ENCODE peak calls at places on chromosome 17, in nine cellular contexts. O is stomach, E is IMR-90, M is prostate gland, K is K562, W is transverse colon, Z is heart left ventricle, I is Peyer's patch, D is uterus. T is an unnamed sample.

GRCh38 chr17:28033972-28034714 is 8.3 kb upstream of the NLK start:
- DNase-seq in I (no peak), K (peak; percentile 29), W (no peak), D (no peak), O (no peak), E (peak; percentile 91), M (no peak), Z (no peak), T (no peak)

GRCh38 chr17:31427684-31428083 is 36.2 kb downstream of the RAB11FIP4 start:
- DNase-seq in D (no peak), I (no peak), E (no peak), Z (no peak), W (no peak), O (no peak), K (no peak), M (no peak), T (no peak)

GRCh38 chr17:43556292-43556691 is 10.2 kb upstream of the ETV4 start:
- DNase-seq in M (no peak), D (no peak), K (peak; percentile 80), E (peak; percentile 29), Z (no peak), W (peak; percentile 79), I (peak; percentile 66), O (peak; percentile 52), T (peak; percentile 77)

GRCh38 chr17:70345061-70345460 is 175.7 kb downstream of the KCNJ2 start:
- DNase-seq in W (no peak), D (no peak), I (no peak), O (no peak), M (no peak), Z (no peak), E (no peak), K (no peak), T (no peak)

GRCh38 chr17:44548714-44549230 is 8.5 kb upstream of the FZD2 start:
- DNase-seq in E (no peak), W (no peak), I (no peak), K (no peak), M (no peak), Z (no peak), O (no peak), D (no peak), T (no peak)

GRCh38 chr17:64470676-64471075 is 21.8 kb downstream of the MILR1 start:
- DNase-seq in I (no peak), W (no peak), E (no peak), O (no peak), M (no peak), K (no peak), D (no peak), Z (no peak), T (no peak)

GRCh38 chr17:38352245-38353083 is 820 bp downstream of the SOCS7 start:
- DNase-seq in K (peak; percentile 35), I (peak; percentile 59), E (no peak), D (peak; percentile 33), O (peak; percentile 40), Z (peak; percentile 39), W (peak; percentile 31), M (no peak), T (no peak)

GRCh38 chr17:78563189-78564145 is 13.7 kb downstream of the DNAH17 start:
- DNase-seq in K (no peak), E (no peak), Z (peak; percentile 72), M (no peak), O (peak; percentile 71), I (no peak), W (no peak), D (peak; percentile 51), T (no peak)

GRCh38 chr17:64187093-64187895 is 57.4 kb upstream of the ERN1 start:
- DNase-seq in Z (no peak), M (no peak), I (peak; percentile 62), D (no peak), O (no peak), E (no peak), K (no peak), W (no peak), T (no peak)

GRCh38 chr17:19671433-19671832 is 22.9 kb downstream of the ALDH3A2 start:
- DNase-seq in D (no peak), M (no peak), E (no peak), I (no peak), W (no peak), Z (no peak), K (no peak), O (no peak), T (no peak)

GRCh38 chr17:64134216-64134970 is 4.4 kb upstream of the ERN1 start:
- DNase-seq in Z (no peak), I (no peak), K (no peak), W (no peak), O (no peak), M (no peak), D (no peak), E (no peak), T (no peak)

GRCh38 chr17:39648876-39649430 is 12.0 kb downstream of the STARD3 start:
- DNase-seq in O (no peak), E (peak; percentile 76), W (no peak), K (no peak), Z (no peak), M (no peak), D (no peak), I (no peak), T (no peak)

GRCh38 chr17:73165616-73166404 is 1.0 kb downstream of the SSTR2 start:
- DNase-seq in M (no peak), Z (no peak), W (no peak), D (no peak), E (no peak), I (no peak), K (no peak), O (no peak), T (no peak)

GRCh38 chr17:6548034-6548433 is 8.3 kb downstream of the PITPNM3 start:
- DNase-seq in D (no peak), M (no peak), O (no peak), W (no peak), E (no peak), I (no peak), K (no peak), Z (no peak), T (no peak)

GRCh38 chr17:55286681-55287589 is 22.2 kb downstream of the HLF start:
- DNase-seq in M (no peak), I (peak; percentile 81), D (no peak), K (no peak), E (peak; percentile 42), W (peak; percentile 86), O (peak; percentile 78), Z (no peak), T (no peak)

GRCh38 chr17:61382796-61383688 is 16.6 kb upstream of the TBX2 start:
- DNase-seq in E (no peak), O (no peak), K (no peak), M (no peak), D (no peak), Z (no peak), I (peak; percentile 33), W (no peak), T (no peak)

DNA sequence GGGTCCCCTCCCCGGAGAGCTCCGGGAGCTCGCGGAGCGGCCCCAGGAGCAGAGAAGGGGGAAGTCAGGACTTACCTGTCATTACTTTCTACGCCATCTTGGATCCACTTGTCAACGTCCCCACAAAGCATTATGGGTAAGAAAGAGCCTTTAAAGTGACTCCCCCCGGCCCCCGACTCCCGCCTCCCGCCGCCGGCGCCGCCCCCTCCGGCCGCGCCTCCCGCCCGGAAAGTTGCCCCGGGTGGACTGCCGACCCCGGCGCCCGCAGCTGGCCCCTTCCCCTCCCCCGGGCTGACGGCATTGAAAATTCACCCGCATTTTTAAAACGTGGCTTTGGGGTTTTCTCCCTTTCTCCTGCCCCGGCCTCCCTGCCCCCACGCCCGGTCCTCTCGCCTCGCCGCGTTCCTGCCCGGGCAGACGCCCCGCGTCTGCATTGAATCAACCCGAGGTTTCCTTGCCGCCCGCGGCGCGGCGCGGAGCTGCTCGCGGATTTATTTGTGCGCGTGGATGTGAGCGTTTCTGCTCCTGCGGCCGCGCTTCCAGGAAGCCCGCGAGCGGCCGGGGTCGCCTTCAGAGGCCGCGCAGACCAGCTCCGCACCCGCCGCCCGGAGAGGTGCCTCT is at the start of gene HELZ:
- DNase-seq in I (peak; percentile 87), O (peak; percentile 77), Z (peak; percentile 78), M (peak; percentile 77), D (peak; percentile 62), E (peak; percentile 83), W (peak; percentile 83), K (peak; percentile 87), T (peak; percentile 94)
- TF ChIP-seq POLR2A in I (no peak), O (no peak), Z (no peak), M (peak; percentile 54), D (no peak), E (no peak), W (peak; percentile 32), K (peak; percentile 64), T (no peak)

DNA sequence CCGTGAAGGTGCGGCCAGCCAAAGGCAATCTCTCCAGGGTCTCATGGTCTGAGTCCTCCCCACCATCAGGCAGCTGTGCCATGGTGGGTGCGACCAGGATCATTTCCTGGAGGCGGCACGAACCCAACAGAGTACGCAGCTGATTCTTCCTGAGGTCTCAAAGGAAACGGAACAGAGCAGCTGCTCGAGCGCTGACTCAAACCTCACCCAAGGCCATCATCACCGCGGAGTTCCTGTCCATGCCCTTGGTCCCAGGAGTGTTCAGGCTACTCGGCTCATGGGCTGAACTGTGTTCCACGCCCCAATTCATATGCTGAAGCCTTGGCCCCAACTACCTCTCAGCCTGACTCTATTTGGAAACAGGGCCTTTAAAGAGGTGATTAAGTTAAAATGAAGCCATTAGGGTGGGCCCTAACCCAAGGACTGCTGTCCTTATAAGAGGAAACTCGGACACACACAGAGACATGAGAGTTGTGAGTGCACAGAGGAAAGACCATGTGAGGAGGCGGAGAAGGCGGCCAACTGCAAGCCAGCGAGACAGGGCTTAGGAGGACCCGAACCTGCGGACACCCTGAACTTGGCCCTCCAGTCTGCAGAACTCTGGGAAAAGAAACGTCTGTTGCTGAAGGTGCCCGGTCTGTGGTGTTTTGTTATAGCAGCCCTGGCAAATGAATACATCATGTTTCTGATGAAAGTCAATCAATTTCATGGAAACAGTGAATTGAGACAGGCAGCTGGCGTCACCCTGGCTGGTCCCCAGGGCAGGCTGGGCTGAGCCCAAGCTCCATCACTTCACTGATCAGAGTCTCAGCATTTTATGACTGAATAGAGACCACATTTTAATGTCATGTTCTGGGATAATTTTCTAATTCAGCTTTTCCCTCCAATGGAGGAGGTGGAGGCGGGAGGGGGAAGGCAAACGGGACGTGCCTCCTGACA is 13.7 kb downstream of the MXRA7 start:
- DNase-seq in D (no peak), W (no peak), Z (peak; percentile 86), O (no peak), M (no peak), I (no peak), K (no peak), E (no peak), T (no peak)
- H3K4me3 ChIP-seq in D (no peak overlapping the region), W (no peak overlapping the region), Z (no peak overlapping the region), O (no peak overlapping the region), M (no peak overlapping the region), I (no peak overlapping the region), K (no peak overlapping the region), E (no peak overlapping the region), T (no peak overlapping the region)

DNA sequence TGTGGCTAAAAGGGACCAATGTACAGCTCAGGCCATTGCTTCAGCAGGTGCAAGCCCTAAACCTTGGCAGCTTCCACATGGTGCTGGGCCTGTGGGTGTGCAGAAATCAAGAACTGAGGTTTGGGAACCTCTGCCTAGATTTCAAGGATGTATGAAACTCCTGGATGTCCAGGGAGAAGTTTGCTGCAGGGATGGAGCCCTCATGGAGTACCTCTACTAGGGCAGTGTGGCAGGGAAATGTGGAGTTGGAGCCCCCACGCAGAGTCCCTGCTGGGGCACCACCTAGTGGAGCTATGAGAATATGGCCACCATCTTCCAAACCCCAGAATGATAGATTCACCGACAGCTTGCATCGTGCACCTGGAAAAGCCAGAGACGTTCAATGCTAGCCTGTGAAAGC is 13.0 kb downstream of the EFCAB5 start:
- DNase-seq in K (no peak), I (no peak), D (no peak), M (no peak), E (no peak), O (no peak), Z (no peak), W (no peak), T (no peak)
- TF ChIP-seq CTCF in K (peak; percentile 34), I (no peak), D (no peak), M (no peak), E (no peak), O (no peak), Z (no peak), W (no peak), T (no peak)

GRCh38 chr17:71975331-71975801 is 145.5 kb upstream of the SOX9 start:
- DNase-seq in W (peak; percentile 75), Z (peak; percentile 67), K (no peak), I (peak; percentile 54), E (peak; percentile 42), D (peak; percentile 27), M (peak; percentile 29), O (no peak), T (peak; percentile 94)
- TF ChIP-seq POLR2A in W (peak; percentile 39), Z (no peak), K (no peak), I (no peak), E (no peak), D (no peak), M (no peak), O (no peak), T (no peak)

T was measured in lower leg skin.